ENCODE peak calls at places on chromosomes 6 and 20, in nine cellular contexts. R, L, A, T, S, K, M, P and W are unnamed samples. For H3K4me1, the result is how much of the 10 kb centered on the place peaks cover.

GRCh38 chr6:168713839-168714238 is 272.9 kb downstream of the SMOC2 start:
- DNase-seq in R (peak), L (peak), A (peak), T (no peak), S (no peak), K (peak), M (no peak), P (no peak), W (no peak)

GRCh38 chr20:7758436-7758835 is 181.8 kb downstream of the HAO1 start:
- DNase-seq in R (no peak), L (no peak), A (no peak), T (no peak), S (no peak), K (no peak), M (no peak), P (no peak), W (no peak)

GRCh38 chr20:50450961-50451752 is 59.0 kb upstream of the PTPN1 start:
- DNase-seq in R (peak), L (peak), A (no peak), T (no peak), S (no peak), K (peak), M (no peak), P (no peak), W (no peak)

GRCh38 chr6:134537146-134537555 is 219.2 kb upstream of the SGK1 start:
- DNase-seq in R (no peak), L (no peak), A (no peak), T (no peak), S (no peak), K (peak), M (no peak), P (no peak), W (peak)

GRCh38 chr20:41574802-41575389 is 43.3 kb downstream of the CHD6 start:
- DNase-seq in R (no peak), L (no peak), A (no peak), T (no peak), S (no peak), K (no peak), M (no peak), P (no peak), W (no peak)

GRCh38 chr6:160088069-160088773 is 33.4 kb upstream of the SLC22A1 start:
- DNase-seq in R (peak), L (peak), A (peak), T (no peak), S (peak), K (peak), M (peak), P (no peak), W (peak)

GRCh38 chr20:2751868-2752630 is 48.4 kb downstream of the CPXM1 start:
- DNase-seq in R (no peak), L (peak), A (no peak), T (peak), S (peak), K (peak), M (no peak), P (peak), W (no peak)

GRCh38 chr6:13413906-13414555 is 73.4 kb downstream of the GFOD1 start:
- DNase-seq in R (no peak), L (no peak), A (no peak), T (no peak), S (no peak), K (no peak), M (no peak), P (peak), W (no peak)

GRCh38 chr6:10412165-10412947 is 2.5 kb downstream of the TFAP2A start:
- DNase-seq in R (peak), L (no peak), A (no peak), T (no peak), S (peak), K (peak), M (no peak), P (no peak), W (peak)

GRCh38 chr6:167422934-167423333 is 98.0 kb downstream of the TTLL2 start:
- DNase-seq in R (no peak), L (no peak), A (no peak), T (no peak), S (no peak), K (no peak), M (no peak), P (no peak), W (no peak)

GRCh38 chr6:29909995-29910394 is 32.3 kb upstream of the HLA-A start:
- DNase-seq in R (no peak), L (no peak), A (no peak), T (no peak), S (no peak), K (no peak), M (no peak), P (no peak), W (no peak)

GRCh38 chr6:3280866-3281465 is 22.2 kb downstream of the PSMG4 start:
- DNase-seq in R (no peak), L (peak), A (no peak), T (no peak), S (no peak), K (no peak), M (no peak), P (peak), W (no peak)

GRCh38 chr6:125142614-125143013 is 11.0 kb upstream of the TPD52L1 start:
- DNase-seq in R (no peak), L (no peak), A (no peak), T (no peak), S (no peak), K (no peak), M (no peak), P (no peak), W (no peak)

GRCh38 chr6:43778131-43778857 is 8.3 kb downstream of the VEGFA start:
- DNase-seq in R (no peak), L (no peak), A (no peak), T (no peak), S (no peak), K (no peak), M (no peak), P (no peak), W (no peak)

GRCh38 chr6:43774776-43775583 is 5.0 kb downstream of the VEGFA start:
- DNase-seq in R (peak), L (peak), A (peak), T (no peak), S (peak), K (peak), M (peak), P (peak), W (no peak)

GRCh38 chr6:43776799-43777776 is 7.1 kb downstream of the VEGFA start:
- DNase-seq in R (no peak), L (no peak), A (no peak), T (no peak), S (no peak), K (no peak), M (no peak), P (no peak), W (no peak)

GRCh38 chr6:43773981-43774775 is 4.2 kb downstream of the VEGFA start:
- DNase-seq in R (no peak), L (no peak), A (no peak), T (no peak), S (no peak), K (no peak), M (no peak), P (no peak), W (no peak)

DNA sequence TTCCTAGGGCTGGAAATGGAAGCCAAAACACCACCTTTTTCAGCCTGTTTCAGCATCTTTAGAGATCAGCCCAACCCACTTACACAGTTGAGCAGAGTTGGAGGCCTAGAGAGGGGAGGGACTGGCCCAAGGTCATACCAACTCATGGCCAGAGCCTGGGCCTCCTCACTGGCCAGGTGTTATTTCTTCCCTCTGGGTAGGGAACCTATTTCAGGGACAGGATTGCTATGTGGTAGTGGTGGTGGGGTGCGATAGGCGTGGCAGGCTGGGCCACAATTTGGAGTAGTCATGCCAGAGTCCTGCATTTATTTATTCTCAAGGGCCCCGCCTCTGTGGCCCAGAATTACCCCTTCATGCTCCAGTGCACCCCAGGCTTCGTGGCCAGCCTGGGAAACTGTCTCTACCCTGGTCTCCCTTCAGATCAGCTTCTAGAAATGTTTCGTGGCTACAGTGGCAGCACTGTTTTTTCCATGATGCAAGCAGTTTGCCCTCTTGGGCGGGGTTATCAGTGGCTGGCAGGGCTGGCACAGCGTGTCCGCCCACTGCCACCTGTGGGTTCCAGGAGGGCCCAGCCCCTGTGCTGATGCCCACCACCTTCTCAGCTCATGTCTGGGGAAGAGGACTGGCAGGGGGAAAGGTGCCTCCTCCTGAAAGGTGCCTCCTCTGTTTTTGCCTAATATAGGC is 6.2 kb downstream of the VEGFA start:
- DNase-seq in R (peak), L (no peak), A (peak), T (no peak), S (no peak), K (no peak), M (no peak), P (no peak), W (no peak)
- H3K4me1 ChIP-seq in R (under half), L (under half), A (under half), T (under half), S (under half), K (under half), M (half or more), P (half or more), W (under half)

GRCh38 chr6:82196159-82196558 is 51.4 kb downstream of the IBTK start:
- DNase-seq in R (no peak), L (no peak), A (no peak), T (no peak), S (no peak), K (no peak), M (no peak), P (no peak), W (no peak)

GRCh38 chr6:82197784-82198183 is 49.8 kb downstream of the IBTK start:
- DNase-seq in R (no peak), L (no peak), A (no peak), T (no peak), S (no peak), K (no peak), M (no peak), P (no peak), W (no peak)

GRCh38 chr6:82195619-82196018 is 51.9 kb downstream of the IBTK start:
- DNase-seq in R (no peak), L (no peak), A (no peak), T (no peak), S (no peak), K (no peak), M (no peak), P (no peak), W (no peak)
- H3K27ac ChIP-seq in R (no peak), L (no peak), A (no peak), T (no peak), S (no peak), K (no peak), M (no peak), P (no peak), W (no peak)

GRCh38 chr20:62901891-62902290 is 24.4 kb downstream of the DIDO1 start:
- DNase-seq in R (no peak), L (no peak), A (no peak), T (no peak), S (no peak), K (no peak), M (no peak), P (no peak), W (no peak)

GRCh38 chr20:62900052-62900691 is 26.1 kb downstream of the DIDO1 start:
- DNase-seq in R (peak), L (peak), A (peak), T (peak), S (peak), K (peak), M (peak), P (no peak), W (peak)

GRCh38 chr20:62899633-62900051 is 26.7 kb downstream of the DIDO1 start:
- DNase-seq in R (no peak), L (peak), A (no peak), T (no peak), S (no peak), K (no peak), M (no peak), P (no peak), W (no peak)

GRCh38 chr20:62898970-62899632 is 27.2 kb downstream of the DIDO1 start:
- DNase-seq in R (no peak), L (no peak), A (no peak), T (no peak), S (no peak), K (no peak), M (no peak), P (no peak), W (no peak)

DNA sequence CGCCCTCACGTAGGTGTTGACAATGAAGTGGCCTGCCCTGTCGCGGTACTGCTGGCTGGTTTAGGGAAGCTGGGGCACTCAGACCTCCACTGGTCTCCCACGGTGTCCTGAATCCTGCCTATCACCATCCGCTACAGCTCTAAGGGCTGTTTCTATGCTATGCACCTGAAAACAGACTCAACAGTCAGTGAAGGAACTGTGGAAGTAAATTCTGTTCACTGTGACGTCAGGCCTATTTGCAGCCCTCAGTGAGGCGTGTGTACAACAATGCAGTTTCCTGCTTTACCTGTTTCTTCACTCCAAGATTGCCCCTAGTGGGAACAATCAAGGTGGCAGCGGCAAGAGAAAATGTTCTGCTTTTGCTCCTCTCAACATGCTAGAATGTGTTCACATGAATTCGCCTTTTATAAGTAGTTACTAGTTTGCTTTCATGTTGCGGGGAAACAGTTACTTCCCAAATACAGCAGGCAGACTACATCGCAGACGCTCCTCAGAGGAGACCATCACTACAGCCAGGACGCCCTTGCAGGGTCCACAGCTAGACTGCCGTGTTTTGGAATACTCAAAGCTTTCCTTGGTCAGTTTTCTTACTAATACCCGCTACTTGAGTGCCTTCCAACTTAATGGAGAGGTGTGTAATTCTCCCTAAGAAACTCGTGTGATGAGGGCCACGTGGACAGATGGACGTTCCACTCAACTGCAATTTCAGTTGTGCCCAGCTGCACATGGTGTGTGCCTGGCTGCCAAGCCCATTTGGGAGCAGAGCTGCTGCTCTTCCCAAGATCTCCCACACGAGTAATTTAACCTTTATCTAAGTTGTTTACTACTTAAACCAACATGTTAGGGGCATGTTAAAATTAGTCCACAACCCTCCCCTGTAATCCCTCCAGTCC is 25.4 kb downstream of the DIDO1 start:
- DNase-seq in R (no peak), L (peak), A (peak), T (no peak), S (peak), K (peak), M (no peak), P (no peak), W (peak)
- TF ChIP-seq CTCF in R (no peak), L (no peak), A (no peak), T (no peak), S (no peak), K (no peak), M (no peak), P (peak), W (peak)

GRCh38 chr6:43763133-43763797 is 6.7 kb upstream of the VEGFA start:
- DNase-seq in R (no peak), L (no peak), A (no peak), T (no peak), S (no peak), K (no peak), M (no peak), P (no peak), W (no peak)
- H3K4me1 ChIP-seq in R (under half), L (under half), A (under half), T (under half), S (under half), K (under half), M (under half), P (under half), W (under half)

GRCh38 chr6:156956286-156956685 is 179.1 kb downstream of the ARID1B start:
- DNase-seq in R (no peak), L (no peak), A (no peak), T (no peak), S (no peak), K (no peak), M (no peak), P (no peak), W (no peak)
- H3K27ac ChIP-seq in R (no peak), L (peak), A (no peak), T (no peak), S (peak), K (no peak), M (peak), P (peak), W (no peak)

GRCh38 chr6:144216668-144217218 is 66.4 kb downstream of the STX11 start:
- DNase-seq in R (no peak), L (no peak), A (no peak), T (no peak), S (no peak), K (no peak), M (peak), P (no peak), W (no peak)
- TF ChIP-seq CTCF in R (no peak), L (no peak), A (peak), T (no peak), S (no peak), K (no peak), M (peak), P (no peak), W (no peak)

GRCh38 chr20:49277786-49278035 is 146 bp downstream of the ZNFX1 start:
- DNase-seq in R (no peak), L (no peak), A (no peak), T (no peak), S (no peak), K (no peak), M (no peak), P (no peak), W (no peak)
- H3K4me1 ChIP-seq in R (under half), L (under half), A (under half), T (half or more), S (under half), K (under half), M (half or more), P (half or more), W (under half)

DNA sequence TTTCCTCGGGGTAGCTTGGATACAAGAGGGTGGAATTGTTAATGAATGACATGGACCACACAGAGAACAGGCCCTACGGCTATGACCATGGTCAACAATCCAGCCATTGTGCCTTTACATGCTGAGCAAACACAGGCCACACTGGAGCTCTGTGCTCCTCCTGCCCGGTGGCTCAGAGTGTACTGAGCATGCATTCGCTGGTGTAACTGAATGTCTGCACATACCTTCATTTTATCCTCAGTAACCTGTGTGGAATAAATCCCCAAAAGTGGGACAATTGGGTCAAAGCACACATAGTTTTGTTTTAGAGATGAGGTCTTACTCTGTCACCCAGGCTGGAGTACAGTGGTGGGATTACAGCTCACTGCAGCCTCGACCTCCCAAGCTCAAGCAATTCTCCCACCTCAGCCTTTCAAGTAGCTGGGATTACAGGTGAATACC is 32.8 kb downstream of the LRP11 start:
- DNase-seq in R (no peak), L (no peak), A (no peak), T (no peak), S (no peak), K (no peak), M (no peak), P (no peak), W (no peak)
- H3K27ac ChIP-seq in R (no peak), L (no peak), A (no peak), T (no peak), S (no peak), K (no peak), M (no peak), P (no peak), W (no peak)